ENCODE peak calls at places on chromosomes 12 and 14, in four cellular contexts. E is upper lobe of right lung, I is cardiac fibroblast, J is AG04450. W is an unnamed sample.

GRCh38 chr12:129854591-129854990 is 49.2 kb downstream of the TMEM132D start:
- DNase-seq in J (no peak), I (no peak), E (no peak), W (no peak)

GRCh38 chr12:128823216-128823915 is 392 bp downstream of the SLC15A4 start:
- DNase-seq in E (peak), I (no peak), J (no peak), W (no peak)

GRCh38 chr14:69610020-69610858 is 1.2 kb upstream of the SUSD6 start:
- DNase-seq in I (peak), J (no peak), E (no peak), W (no peak)

GRCh38 chr12:66074561-66074960 is 56.0 kb downstream of the LLPH start:
- DNase-seq in J (peak), E (no peak), I (no peak), W (no peak)

GRCh38 chr14:89466460-89466859 is 49.4 kb upstream of the FOXN3 start:
- DNase-seq in J (no peak), I (no peak), E (no peak), W (no peak)

GRCh38 chr14:53751650-53752049 is 205.0 kb downstream of the BMP4 start:
- DNase-seq in J (no peak), E (no peak), I (no peak), W (no peak)

GRCh38 chr14:87864356-87865230 is 128.4 kb downstream of the GALC start:
- DNase-seq in J (no peak), E (no peak), I (no peak), W (no peak)

GRCh38 chr12:93125126-93125525 is 196.0 kb upstream of the EEA1 start:
- DNase-seq in I (peak), J (no peak), E (no peak), W (no peak)

GRCh38 chr14:105340821-105341408 is 26.4 kb downstream of the PACS2 start:
- DNase-seq in E (no peak), I (no peak), J (no peak), W (no peak)

GRCh38 chr12:124267205-124267778 is 27.6 kb upstream of the RFLNA start:
- DNase-seq in I (no peak), J (no peak), E (no peak), W (no peak)

GRCh38 chr12:132170637-132171292 is 26.5 kb downstream of the NOC4L start:
- DNase-seq in E (peak), J (no peak), I (no peak), W (peak)

GRCh38 chr12:20150835-20151234 is 217.5 kb upstream of the PDE3A start:
- DNase-seq in J (no peak), I (no peak), E (no peak), W (no peak)

GRCh38 chr14:52553671-52554575 is 1.3 kb downstream of the GPR137C start:
- DNase-seq in E (peak), I (peak), J (peak), W (no peak)
- TF ChIP-seq CTCF in E (no peak), I (peak), J (peak), W (no peak)

DNA sequence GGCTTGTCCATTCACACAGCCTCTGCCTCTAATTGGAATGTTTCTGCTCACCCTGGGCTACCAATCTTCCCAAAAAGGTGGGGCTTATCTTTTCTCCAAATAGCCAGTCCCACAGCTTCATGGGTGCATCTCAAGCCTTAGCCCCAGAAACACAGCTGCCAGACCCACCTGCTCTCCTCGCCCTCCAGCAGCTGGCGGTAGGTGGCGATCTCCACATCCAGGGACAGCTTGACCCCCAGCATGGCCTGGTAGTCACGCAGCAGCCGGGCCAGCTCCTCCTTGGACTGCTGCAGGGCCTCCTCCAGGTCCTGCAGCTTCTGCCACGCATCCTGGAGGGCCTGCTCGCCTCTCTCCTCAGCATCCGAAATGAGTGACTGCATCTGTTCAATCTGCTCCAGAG is 11.1 kb downstream of the KRT77 start:
- DNase-seq in J (no peak), E (no peak), I (no peak), W (no peak)
- TF ChIP-seq CTCF in J (peak), E (no peak), I (no peak), W (peak)

GRCh38 chr12:51819851-51820720 is 28.4 kb downstream of the FIGNL2 start:
- DNase-seq in J (no peak), E (peak), I (no peak), W (no peak)
- TF ChIP-seq CTCF in J (no peak), E (peak), I (no peak), W (no peak)

GRCh38 chr12:3201741-3202500 is 124.7 kb downstream of the TSPAN9 start:
- DNase-seq in I (no peak), E (no peak), J (no peak), W (no peak)
- TF ChIP-seq CTCF in I (no peak), E (no peak), J (no peak), W (no peak)

GRCh38 chr14:56150645-56151345 is 32.6 kb downstream of the PELI2 start:
- DNase-seq in E (no peak), I (no peak), J (no peak), W (no peak)
- TF ChIP-seq CTCF in E (no peak), I (no peak), J (no peak), W (no peak)

DNA sequence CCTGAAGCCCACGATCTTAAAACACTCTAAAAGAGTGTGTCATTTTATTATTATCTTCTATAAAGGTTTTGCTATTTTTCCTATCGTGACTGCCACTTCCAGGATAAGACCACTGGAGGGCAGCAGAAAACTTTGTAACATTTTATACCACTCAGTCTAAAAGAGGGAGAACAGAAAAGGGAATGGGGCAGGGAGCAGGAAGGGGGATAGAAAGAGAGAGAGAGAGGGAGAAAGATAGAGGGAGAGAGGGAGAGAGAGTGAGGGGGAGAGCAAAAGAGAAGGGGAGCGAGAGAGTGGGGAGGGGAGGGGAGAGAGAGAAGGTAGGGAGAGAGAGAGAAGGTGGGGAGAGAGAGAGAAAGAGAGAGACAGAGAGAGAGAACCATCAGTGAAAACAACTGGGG is 2.0 kb upstream of the ART4 start:
- DNase-seq in E (no peak), J (peak), I (peak), W (no peak)
- TF ChIP-seq CTCF in E (peak), J (peak), I (peak), W (peak)

W was measured in chondrocyte.